ENCODE peak calls at places on chromosomes 4 and X, in five cellular contexts. One of them, this sample, is unnamed.

GRCh38 chr4:116520886-116521285 is 564.5 kb downstream of the TRAM1L1 start:
- DNase-seq in naive thymus-derived CD4-positive, alpha-beta T cell: no peak
- DNase-seq in GM23248: no peak
- DNase-seq in right lobe of liver: no peak
- DNase-seq in A549: no peak
- DNase-seq in this sample: no peak

GRCh38 chrX:2629316-2630168 is 61.6 kb upstream of the CD99 start:
- DNase-seq in naive thymus-derived CD4-positive, alpha-beta T cell: no peak
- DNase-seq in GM23248: no peak
- DNase-seq in right lobe of liver: no peak
- DNase-seq in A549: no peak
- DNase-seq in this sample: no peak

GRCh38 chrX:34656842-34657780 is at the start of gene TMEM47:
- DNase-seq in A549: peak; percentile 40
- DNase-seq in naive thymus-derived CD4-positive, alpha-beta T cell: peak; percentile 24
- DNase-seq in GM23248: peak; percentile 84
- DNase-seq in right lobe of liver: peak; percentile 80
- DNase-seq in this sample: no peak

GRCh38 chrX:123267220-123267619 is 83.1 kb downstream of the GRIA3 start:
- DNase-seq in GM23248: peak; percentile 68
- DNase-seq in right lobe of liver: no peak
- DNase-seq in A549: no peak
- DNase-seq in naive thymus-derived CD4-positive, alpha-beta T cell: no peak
- DNase-seq in this sample: no peak

GRCh38 chr4:7651461-7651921 is 216.8 kb upstream of the PSAPL1 start:
- DNase-seq in GM23248: peak; percentile 18
- DNase-seq in A549: no peak
- DNase-seq in right lobe of liver: no peak
- DNase-seq in naive thymus-derived CD4-positive, alpha-beta T cell: no peak
- DNase-seq in this sample: no peak

GRCh38 chr4:176404591-176404990 is 84.8 kb downstream of the SPCS3 start:
- DNase-seq in GM23248: peak; percentile 76
- DNase-seq in naive thymus-derived CD4-positive, alpha-beta T cell: no peak
- DNase-seq in A549: no peak
- DNase-seq in right lobe of liver: no peak
- DNase-seq in this sample: no peak

GRCh38 chr4:31291238-31291637 is 571.1 kb downstream of the PCDH7 start:
- DNase-seq in A549: no peak
- DNase-seq in GM23248: no peak
- DNase-seq in naive thymus-derived CD4-positive, alpha-beta T cell: no peak
- DNase-seq in right lobe of liver: no peak
- DNase-seq in this sample: no peak

GRCh38 chrX:23811135-23811781 is 28.3 kb downstream of the SAT1 start:
- DNase-seq in right lobe of liver: no peak
- DNase-seq in A549: no peak
- DNase-seq in naive thymus-derived CD4-positive, alpha-beta T cell: no peak
- DNase-seq in GM23248: peak; percentile 47
- DNase-seq in this sample: no peak

GRCh38 chr4:94714360-94714759 is 43.4 kb upstream of the BMPR1B start:
- DNase-seq in naive thymus-derived CD4-positive, alpha-beta T cell: no peak
- DNase-seq in GM23248: peak; percentile 79
- DNase-seq in A549: no peak
- DNase-seq in right lobe of liver: no peak
- DNase-seq in this sample: no peak

GRCh38 chr4:16591867-16592266 is 306.6 kb downstream of the LDB2 start:
- DNase-seq in naive thymus-derived CD4-positive, alpha-beta T cell: no peak
- DNase-seq in GM23248: no peak
- DNase-seq in A549: no peak
- DNase-seq in right lobe of liver: no peak
- DNase-seq in this sample: no peak

GRCh38 chr4:74446193-74446868 is 1.4 kb downstream of the AREG start:
- DNase-seq in right lobe of liver: no peak
- DNase-seq in naive thymus-derived CD4-positive, alpha-beta T cell: no peak
- DNase-seq in A549: no peak
- DNase-seq in GM23248: no peak
- DNase-seq in this sample: no peak

GRCh38 chr4:176400816-176401461 is 81.2 kb downstream of the SPCS3 start:
- DNase-seq in naive thymus-derived CD4-positive, alpha-beta T cell: no peak
- DNase-seq in right lobe of liver: no peak
- DNase-seq in GM23248: peak; percentile 85
- DNase-seq in A549: no peak
- DNase-seq in this sample: no peak

GRCh38 chr4:52713456-52713937 is 37.7 kb downstream of the ERVMER34-1 start:
- DNase-seq in naive thymus-derived CD4-positive, alpha-beta T cell: no peak
- DNase-seq in right lobe of liver: no peak
- DNase-seq in A549: no peak
- DNase-seq in GM23248: no peak
- DNase-seq in this sample: no peak

GRCh38 chrX:71545364-71545763 is 12.5 kb downstream of the OGT start:
- DNase-seq in GM23248: no peak
- DNase-seq in naive thymus-derived CD4-positive, alpha-beta T cell: no peak
- DNase-seq in A549: no peak
- DNase-seq in right lobe of liver: no peak
- DNase-seq in this sample: no peak

GRCh38 chr4:2259036-2259540 is 2.8 kb downstream of the MXD4 start:
- DNase-seq in right lobe of liver: peak; percentile 44
- DNase-seq in naive thymus-derived CD4-positive, alpha-beta T cell: peak; percentile 19
- DNase-seq in GM23248: no peak
- DNase-seq in A549: no peak
- DNase-seq in this sample: no peak

GRCh38 chr4:145177511-145177905 is 2.9 kb downstream of the OTUD4 start:
- DNase-seq in right lobe of liver: no peak
- DNase-seq in A549: no peak
- DNase-seq in naive thymus-derived CD4-positive, alpha-beta T cell: no peak
- DNase-seq in GM23248: peak; percentile 77
- DNase-seq in this sample: no peak

GRCh38 chr4:6404611-6405416 is 67.6 kb downstream of the PPP2R2C start:
- DNase-seq in right lobe of liver: no peak
- DNase-seq in A549: no peak
- DNase-seq in naive thymus-derived CD4-positive, alpha-beta T cell: no peak
- DNase-seq in GM23248: no peak
- DNase-seq in this sample: no peak

GRCh38 chr4:36322921-36323354 is 41.5 kb downstream of the DTHD1 start:
- DNase-seq in GM23248: no peak
- DNase-seq in right lobe of liver: no peak
- DNase-seq in A549: no peak
- DNase-seq in naive thymus-derived CD4-positive, alpha-beta T cell: peak; percentile 37
- DNase-seq in this sample: peak; percentile 31

DNA sequence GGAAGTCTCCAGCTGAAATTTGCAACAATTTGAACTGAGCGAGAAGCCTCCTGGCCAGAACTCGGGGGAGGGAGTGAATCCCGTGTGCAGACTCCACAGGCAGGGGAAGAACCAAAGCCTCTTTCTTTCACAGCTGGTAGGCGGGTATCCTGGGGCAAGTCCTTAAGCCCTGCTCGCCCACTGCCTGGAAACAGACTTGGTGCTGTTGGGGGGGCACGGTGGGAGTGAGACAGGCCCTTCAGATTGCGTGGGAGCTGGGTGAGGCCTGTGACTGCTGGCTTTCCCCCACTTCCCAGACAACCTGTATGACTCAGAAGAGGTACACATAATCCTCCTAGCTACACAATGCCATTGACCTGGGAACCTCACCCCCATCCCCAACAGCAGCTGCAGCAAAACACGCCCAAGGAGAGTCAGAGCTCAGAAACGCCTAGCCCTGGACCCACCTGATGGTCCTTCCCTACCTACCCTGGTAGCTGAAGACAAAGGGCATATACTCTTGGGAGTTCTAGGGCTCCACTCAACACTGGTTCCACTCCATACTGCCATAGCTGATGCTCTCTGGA is 22.4 kb upstream of the RLIM start:
- DNase-seq in GM23248: no peak
- DNase-seq in A549: no peak
- DNase-seq in right lobe of liver: no peak
- DNase-seq in naive thymus-derived CD4-positive, alpha-beta T cell: no peak
- DNase-seq in this sample: no peak
- H3K27ac ChIP-seq in GM23248: no peak overlapping the region
- H3K27ac ChIP-seq in A549: no peak overlapping the region
- H3K27ac ChIP-seq in right lobe of liver: no peak overlapping the region
- H3K27ac ChIP-seq in naive thymus-derived CD4-positive, alpha-beta T cell: no peak overlapping the region
- H3K27ac ChIP-seq in this sample: no peak overlapping the region

GRCh38 chrX:63784902-63785692 is at the start of gene ARHGEF9:
- DNase-seq in A549: no peak
- DNase-seq in GM23248: peak; percentile 32
- DNase-seq in right lobe of liver: no peak
- DNase-seq in naive thymus-derived CD4-positive, alpha-beta T cell: no peak
- DNase-seq in this sample: no peak
- H3K4me3 ChIP-seq in A549: no peak within 1 kb of the TSS
- H3K4me3 ChIP-seq in GM23248: peak within 1 kb of the TSS; percentile 63
- H3K4me3 ChIP-seq in right lobe of liver: peak within 1 kb of the TSS; percentile 32
- H3K4me3 ChIP-seq in naive thymus-derived CD4-positive, alpha-beta T cell: no peak within 1 kb of the TSS
- H3K4me3 ChIP-seq in this sample: peak within 1 kb of the TSS; percentile 45

GRCh38 chrX:36414056-36414455 is 494.5 kb downstream of the CFAP47 start:
- DNase-seq in A549: no peak
- DNase-seq in right lobe of liver: no peak
- DNase-seq in GM23248: no peak
- DNase-seq in naive thymus-derived CD4-positive, alpha-beta T cell: no peak
- DNase-seq in this sample: no peak
- H3K27ac ChIP-seq in A549: no peak overlapping the region
- H3K27ac ChIP-seq in right lobe of liver: no peak overlapping the region
- H3K27ac ChIP-seq in GM23248: no peak overlapping the region
- H3K27ac ChIP-seq in naive thymus-derived CD4-positive, alpha-beta T cell: no peak overlapping the region
- H3K27ac ChIP-seq in this sample: no peak overlapping the region

GRCh38 chr4:40190465-40190864 is 6.4 kb upstream of the RHOH start:
- DNase-seq in GM23248: no peak
- DNase-seq in right lobe of liver: no peak
- DNase-seq in A549: no peak
- DNase-seq in naive thymus-derived CD4-positive, alpha-beta T cell: no peak
- DNase-seq in this sample: no peak

GRCh38 chr4:40189997-40190396 is 6.8 kb upstream of the RHOH start:
- DNase-seq in A549: no peak
- DNase-seq in right lobe of liver: no peak
- DNase-seq in GM23248: no peak
- DNase-seq in naive thymus-derived CD4-positive, alpha-beta T cell: no peak
- DNase-seq in this sample: no peak

GRCh38 chr4:40186665-40187014 is 10.2 kb upstream of the RHOH start:
- DNase-seq in naive thymus-derived CD4-positive, alpha-beta T cell: no peak
- DNase-seq in GM23248: no peak
- DNase-seq in right lobe of liver: no peak
- DNase-seq in A549: no peak
- DNase-seq in this sample: no peak

GRCh38 chr4:40185830-40186664 is 10.8 kb upstream of the RHOH start:
- DNase-seq in A549: no peak
- DNase-seq in GM23248: peak; percentile 59
- DNase-seq in naive thymus-derived CD4-positive, alpha-beta T cell: no peak
- DNase-seq in right lobe of liver: no peak
- DNase-seq in this sample: no peak

GRCh38 chr4:40187386-40187913 is 9.4 kb upstream of the RHOH start:
- DNase-seq in GM23248: no peak
- DNase-seq in naive thymus-derived CD4-positive, alpha-beta T cell: no peak
- DNase-seq in A549: no peak
- DNase-seq in right lobe of liver: no peak
- DNase-seq in this sample: no peak
- H3K4me3 ChIP-seq in GM23248: no peak overlapping the region
- H3K4me3 ChIP-seq in naive thymus-derived CD4-positive, alpha-beta T cell: no peak overlapping the region
- H3K4me3 ChIP-seq in A549: no peak overlapping the region
- H3K4me3 ChIP-seq in right lobe of liver: no peak overlapping the region
- H3K4me3 ChIP-seq in this sample: no peak overlapping the region

DNA sequence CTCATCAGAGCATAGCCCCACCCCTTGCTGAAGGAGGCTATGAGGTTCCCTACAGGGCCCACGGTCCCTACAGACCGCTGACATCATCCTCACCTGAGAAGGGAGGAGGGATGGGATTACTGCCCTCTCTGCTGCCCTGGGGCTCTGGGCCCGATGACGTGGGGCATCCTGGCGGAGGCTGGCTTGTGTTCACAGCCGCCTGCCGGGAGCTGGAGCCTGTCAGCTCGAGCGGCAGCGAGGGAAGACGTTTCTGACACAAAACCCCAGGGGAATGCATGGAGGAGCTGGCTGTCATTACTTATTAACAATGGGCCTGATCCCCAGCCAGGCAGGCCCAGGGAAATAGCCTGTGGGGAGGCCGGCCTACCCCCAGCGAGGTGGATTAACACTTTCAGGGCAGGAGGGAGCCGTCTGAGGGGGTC is 106.6 kb upstream of the ATP6AP2 start:
- DNase-seq in A549: peak; percentile 21
- DNase-seq in naive thymus-derived CD4-positive, alpha-beta T cell: no peak
- DNase-seq in GM23248: peak; percentile 28
- DNase-seq in right lobe of liver: peak; percentile 40
- DNase-seq in this sample: no peak
- H3K27ac ChIP-seq in A549: peak overlapping the region; percentile 84
- H3K27ac ChIP-seq in naive thymus-derived CD4-positive, alpha-beta T cell: no peak overlapping the region
- H3K27ac ChIP-seq in GM23248: no peak overlapping the region
- H3K27ac ChIP-seq in right lobe of liver: no peak overlapping the region
- H3K27ac ChIP-seq in this sample: no peak overlapping the region

DNA sequence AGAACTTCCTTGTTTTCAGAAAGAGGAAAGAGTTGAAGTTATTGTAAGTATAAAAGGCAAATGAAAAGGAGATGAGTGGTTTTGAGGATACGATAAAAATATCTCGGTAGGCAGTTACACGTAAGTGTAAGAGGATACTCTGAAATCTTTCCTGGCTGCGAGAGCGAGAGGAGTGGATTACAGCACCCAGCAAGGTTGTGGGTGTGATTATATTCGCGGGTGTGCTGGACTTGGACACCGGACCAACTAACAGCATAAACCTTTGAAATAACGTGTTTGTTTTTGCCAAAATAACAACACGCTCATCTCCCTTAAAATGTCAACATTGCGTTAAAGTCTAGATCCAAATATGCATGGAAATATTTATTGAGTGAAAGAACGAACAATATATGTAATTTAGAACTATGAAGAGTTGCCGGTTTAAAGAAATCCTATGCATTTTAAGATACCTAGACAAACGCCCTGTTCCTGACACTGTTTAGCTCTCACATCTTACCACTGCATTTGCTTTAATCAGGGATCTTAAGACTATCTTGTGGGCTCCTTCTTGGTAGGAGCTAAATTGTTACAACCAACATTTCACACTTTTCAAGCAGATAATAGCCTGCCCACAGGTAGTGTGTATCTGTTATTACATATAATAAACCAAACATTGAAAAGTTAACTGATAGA is 96.4 kb upstream of the RPS6KA3 start:
- DNase-seq in naive thymus-derived CD4-positive, alpha-beta T cell: no peak
- DNase-seq in right lobe of liver: no peak
- DNase-seq in A549: no peak
- DNase-seq in GM23248: peak; percentile 43
- DNase-seq in this sample: no peak
- H3K4me3 ChIP-seq in naive thymus-derived CD4-positive, alpha-beta T cell: no peak overlapping the region
- H3K4me3 ChIP-seq in right lobe of liver: no peak overlapping the region
- H3K4me3 ChIP-seq in A549: peak overlapping the region; percentile 32
- H3K4me3 ChIP-seq in GM23248: no peak overlapping the region
- H3K4me3 ChIP-seq in this sample: no peak overlapping the region